ENCODE peak calls at places on chromosomes 11 and 22, in five cellular contexts. One of them, this sample, is unnamed.

GRCh38 chr11:129992161-129992944 is 10.3 kb downstream of the PRDM10 start:
- DNase-seq in HT1080: peak
- DNase-seq in HCT116: peak
- DNase-seq in fibroblast of lung: peak
- DNase-seq in astrocyte of the spinal cord: peak
- DNase-seq in this sample: no peak

GRCh38 chr11:64834723-64835615 is 9.5 kb downstream of the CDC42BPG start:
- DNase-seq in HT1080: peak
- DNase-seq in HCT116: no peak
- DNase-seq in fibroblast of lung: no peak
- DNase-seq in astrocyte of the spinal cord: peak
- DNase-seq in this sample: no peak

GRCh38 chr22:25200967-25201366 is 1.3 kb downstream of the CRYBB3 start:
- DNase-seq in HT1080: no peak
- DNase-seq in HCT116: no peak
- DNase-seq in fibroblast of lung: no peak
- DNase-seq in astrocyte of the spinal cord: no peak
- DNase-seq in this sample: no peak

GRCh38 chr11:116692318-116693106 is 80.3 kb downstream of the BUD13 start:
- DNase-seq in HT1080: no peak
- DNase-seq in HCT116: no peak
- DNase-seq in fibroblast of lung: no peak
- DNase-seq in astrocyte of the spinal cord: no peak
- DNase-seq in this sample: peak

GRCh38 chr22:38412435-38413084 is 42.4 kb downstream of the KCNJ4 start:
- DNase-seq in HT1080: no peak
- DNase-seq in HCT116: no peak
- DNase-seq in fibroblast of lung: no peak
- DNase-seq in astrocyte of the spinal cord: no peak
- DNase-seq in this sample: no peak

GRCh38 chr11:67367014-67367835 is 6.2 kb downstream of the CLCF1 start:
- DNase-seq in HT1080: no peak
- DNase-seq in HCT116: no peak
- DNase-seq in fibroblast of lung: peak
- DNase-seq in astrocyte of the spinal cord: no peak
- DNase-seq in this sample: no peak

GRCh38 chr22:27687984-27688545 is 113.5 kb downstream of the MN1 start:
- DNase-seq in HT1080: peak
- DNase-seq in HCT116: no peak
- DNase-seq in fibroblast of lung: no peak
- DNase-seq in astrocyte of the spinal cord: no peak
- DNase-seq in this sample: no peak

GRCh38 chr11:111298466-111299110 is at the start of gene POU2AF3:
- DNase-seq in HT1080: no peak
- DNase-seq in HCT116: no peak
- DNase-seq in fibroblast of lung: no peak
- DNase-seq in astrocyte of the spinal cord: peak
- DNase-seq in this sample: no peak

GRCh38 chr22:30073743-30074142 is 6.5 kb upstream of the HORMAD2 start:
- DNase-seq in HT1080: no peak
- DNase-seq in HCT116: no peak
- DNase-seq in fibroblast of lung: no peak
- DNase-seq in astrocyte of the spinal cord: no peak
- DNase-seq in this sample: no peak

GRCh38 chr11:44570411-44571155 is 5.1 kb downstream of the CD82 start:
- DNase-seq in HT1080: no peak
- DNase-seq in HCT116: no peak
- DNase-seq in fibroblast of lung: no peak
- DNase-seq in astrocyte of the spinal cord: no peak
- DNase-seq in this sample: no peak

GRCh38 chr22:49824185-49824925 is 3.3 kb downstream of the BRD1 start:
- DNase-seq in HT1080: no peak
- DNase-seq in HCT116: no peak
- DNase-seq in fibroblast of lung: no peak
- DNase-seq in astrocyte of the spinal cord: no peak
- DNase-seq in this sample: no peak

GRCh38 chr11:808427-809286 is 1.1 kb upstream of the RPLP2 start:
- DNase-seq in HT1080: no peak
- DNase-seq in HCT116: no peak
- DNase-seq in fibroblast of lung: no peak
- DNase-seq in astrocyte of the spinal cord: no peak
- DNase-seq in this sample: no peak

GRCh38 chr11:77320351-77320750 is 18.9 kb upstream of the GDPD4 start:
- DNase-seq in HT1080: no peak
- DNase-seq in HCT116: no peak
- DNase-seq in fibroblast of lung: no peak
- DNase-seq in astrocyte of the spinal cord: peak
- DNase-seq in this sample: no peak

GRCh38 chr22:45218974-45219373 is 21.7 kb downstream of the KIAA0930 start:
- DNase-seq in HT1080: no peak
- DNase-seq in HCT116: no peak
- DNase-seq in fibroblast of lung: no peak
- DNase-seq in astrocyte of the spinal cord: no peak
- DNase-seq in this sample: no peak